ENCODE peak calls at places on chromosome 17, in five cellular contexts. B is heart right ventricle, K is IMR-90, U is adrenal gland, Y is endodermal cell. X is an unnamed sample.

GRCh38 chr17:55348749-55349354 is 72.8 kb downstream of the MMD start:
- DNase-seq in B (peak), K (peak), U (peak), Y (peak), X (peak)

GRCh38 chr17:82388223-82388921 is 16.8 kb downstream of the UTS2R start:
- DNase-seq in B (no peak), K (no peak), U (peak), Y (no peak), X (no peak)

GRCh38 chr17:59296190-59296589 is 35.3 kb upstream of the YPEL2 start:
- DNase-seq in B (no peak), K (no peak), U (no peak), Y (no peak), X (no peak)

GRCh38 chr17:82605939-82606600 is 42.2 kb downstream of the WDR45B start:
- DNase-seq in B (no peak), K (no peak), U (no peak), Y (no peak), X (no peak)

GRCh38 chr17:57644311-57644710 is 100.8 kb downstream of the CCDC182 start:
- DNase-seq in B (no peak), K (no peak), U (no peak), Y (no peak), X (no peak)

GRCh38 chr17:64662774-64663367 is 764 bp upstream of the SMURF2 start:
- DNase-seq in B (no peak), K (no peak), U (no peak), Y (no peak), X (no peak)

GRCh38 chr17:74744714-74745547 is 3.5 kb upstream of the NHERF1 start:
- DNase-seq in B (peak), K (peak), U (peak), Y (peak), X (peak)

GRCh38 chr17:10077561-10078299 is 120.7 kb downstream of the GAS7 start:
- DNase-seq in B (no peak), K (no peak), U (no peak), Y (no peak), X (no peak)

GRCh38 chr17:47704116-47704515 is 10.2 kb downstream of the TBKBP1 start:
- DNase-seq in B (no peak), K (no peak), U (no peak), Y (no peak), X (no peak)

GRCh38 chr17:38751144-38751802 is 1.3 kb upstream of the PSMB3 start:
- DNase-seq in B (no peak), K (peak), U (no peak), Y (peak), X (no peak)

GRCh38 chr17:81322271-81323082 is 27.4 kb upstream of the SLC38A10 start:
- DNase-seq in B (no peak), K (no peak), U (peak), Y (peak), X (no peak)
- TF ChIP-seq CTCF in B (peak), K (peak), U (no peak), Y (peak), X (no peak)

DNA sequence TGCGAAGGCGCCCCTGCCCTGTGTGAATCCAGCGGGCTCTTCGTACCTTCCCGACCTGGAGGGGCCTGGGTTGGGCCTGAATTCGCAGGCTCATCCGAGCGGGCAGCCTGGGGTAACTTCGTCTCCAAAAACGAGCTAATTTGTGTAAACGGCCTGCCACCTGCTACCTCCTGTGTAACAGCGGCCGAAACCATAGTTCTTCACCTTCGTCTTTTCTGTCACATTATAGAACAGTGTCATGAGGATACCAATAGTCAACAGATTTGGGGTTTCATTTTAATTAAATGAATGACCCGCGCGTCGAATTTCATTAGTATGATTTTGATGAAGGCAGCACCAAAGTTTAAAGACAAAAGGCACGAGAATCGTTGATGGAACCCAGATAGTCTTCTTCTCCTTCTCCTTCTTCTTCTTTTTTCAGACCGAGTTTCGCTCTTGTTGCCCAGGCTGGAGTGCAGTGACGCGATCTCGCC is 469 bp upstream of the CENPV start:
- DNase-seq in B (no peak), K (no peak), U (no peak), Y (no peak), X (no peak)
- H3K27ac ChIP-seq in B (no peak), K (no peak), U (no peak), Y (no peak), X (peak)

GRCh38 chr17:964881-965280 is 14.7 kb downstream of the NXN start:
- DNase-seq in B (no peak), K (no peak), U (no peak), Y (peak), X (no peak)
- TF ChIP-seq CTCF in B (no peak), K (no peak), U (no peak), Y (no peak), X (no peak)

GRCh38 chr17:40071720-40072480 is 9.1 kb downstream of the THRA start:
- DNase-seq in B (peak), K (no peak), U (peak), Y (peak), X (no peak)

GRCh38 chr17:40069751-40070643 is 7.2 kb downstream of the THRA start:
- DNase-seq in B (peak), K (peak), U (peak), Y (peak), X (no peak)

GRCh38 chr17:40072481-40073346 is 9.9 kb downstream of the THRA start:
- DNase-seq in B (no peak), K (no peak), U (no peak), Y (no peak), X (no peak)

GRCh38 chr17:40070644-40070894 is 7.8 kb downstream of the THRA start:
- DNase-seq in B (no peak), K (no peak), U (no peak), Y (no peak), X (no peak)

DNA sequence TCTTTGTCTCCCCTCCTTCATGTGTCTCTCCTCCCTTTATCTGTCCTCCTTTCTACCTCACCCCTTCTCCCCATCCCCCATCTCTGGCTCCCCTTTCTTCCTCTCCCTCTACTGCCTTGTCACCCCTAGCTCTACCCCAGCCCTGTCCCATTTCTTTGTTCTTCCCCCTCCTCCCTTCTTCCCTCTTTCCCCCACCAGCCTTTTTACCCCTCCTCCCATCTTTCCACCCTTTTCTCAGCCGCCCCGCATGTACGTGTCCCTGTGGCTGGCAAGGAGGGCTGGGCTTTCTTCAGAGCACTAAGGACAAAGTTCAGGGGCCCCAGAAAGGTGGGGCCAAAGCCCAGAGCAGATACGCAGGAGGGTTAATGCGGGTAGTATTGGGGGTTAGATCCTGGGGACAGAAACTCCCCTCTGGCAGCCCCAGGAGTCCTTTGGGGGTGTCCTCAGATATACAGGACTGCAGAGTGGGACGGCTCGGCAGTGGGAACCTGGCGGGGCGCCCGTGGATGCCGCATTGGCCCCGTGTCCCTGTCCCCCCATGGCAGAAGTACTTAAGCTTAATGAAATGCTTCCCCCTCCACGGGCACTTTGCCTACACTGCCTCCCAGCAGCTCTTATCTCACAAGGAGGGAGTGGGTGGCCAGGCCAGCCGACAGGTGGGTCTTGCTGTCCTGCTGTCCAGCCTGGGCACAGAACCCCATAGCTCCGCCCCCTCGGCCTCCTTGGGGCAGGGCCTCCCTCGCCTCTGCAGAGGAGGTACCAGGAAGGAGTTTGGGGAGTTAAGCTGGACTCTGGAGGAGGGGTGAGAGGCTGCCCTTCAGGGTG is 8.3 kb downstream of the THRA start:
- DNase-seq in B (peak), K (no peak), U (peak), Y (peak), X (no peak)
- H3K27ac ChIP-seq in B (peak), K (no peak), U (peak), Y (peak), X (peak)

GRCh38 chr17:76139801-76140660 is 1.0 kb downstream of the FOXJ1 start:
- DNase-seq in B (no peak), K (no peak), U (no peak), Y (peak), X (peak)
- TF ChIP-seq CTCF in B (no peak), K (no peak), U (no peak), Y (peak), X (no peak)

DNA sequence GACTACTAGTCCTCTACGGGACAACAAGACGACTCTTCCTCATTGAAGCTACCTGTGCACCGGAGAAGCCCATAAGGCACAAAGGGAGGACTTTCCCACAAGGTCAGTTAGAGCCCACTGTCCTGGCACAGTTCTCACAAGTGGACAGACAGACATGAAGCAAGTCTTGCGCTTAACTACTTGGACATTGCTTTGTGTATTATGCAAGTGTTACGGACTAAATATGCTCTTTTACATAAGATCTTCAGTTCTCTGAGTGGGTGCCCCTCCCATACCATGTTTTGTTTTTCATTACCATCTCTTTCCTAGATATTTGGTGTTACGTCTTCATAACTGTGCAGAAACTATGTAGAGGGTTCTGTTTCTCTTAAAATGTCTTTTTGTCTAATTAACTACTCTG is 18.1 kb downstream of the ANKRD40CL start:
- DNase-seq in B (no peak), K (no peak), U (no peak), Y (peak), X (no peak)
- H3K27ac ChIP-seq in B (no peak), K (no peak), U (no peak), Y (no peak), X (no peak)

GRCh38 chr17:17666111-17666714 is 15.0 kb upstream of the RAI1 start:
- DNase-seq in B (no peak), K (peak), U (no peak), Y (no peak), X (no peak)
- TF ChIP-seq CTCF in B (no peak), K (no peak), U (no peak), Y (no peak), X (no peak)

DNA sequence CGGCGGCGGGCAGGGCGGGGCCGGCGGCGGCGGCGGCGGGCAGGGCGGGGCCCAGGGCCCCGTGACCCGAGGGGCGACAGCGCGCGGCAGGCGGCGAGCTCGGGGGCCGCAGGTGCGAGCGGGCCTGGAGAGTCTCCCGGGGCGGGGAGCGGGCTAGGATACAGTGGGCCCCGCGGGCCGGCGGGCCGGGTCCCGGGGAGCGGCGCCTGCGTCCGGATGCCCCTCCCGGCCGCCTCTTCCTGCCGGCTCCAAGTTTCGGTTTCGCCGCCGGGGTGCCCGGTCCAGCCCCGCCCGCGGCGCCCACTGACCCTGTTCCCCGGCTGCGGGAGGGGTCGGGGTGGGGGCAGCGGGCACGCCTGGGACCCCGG is at the start of gene RNF213:
- DNase-seq in B (peak), K (no peak), U (peak), Y (peak), X (peak)
- H3K27ac ChIP-seq in B (peak), K (peak), U (peak), Y (peak), X (peak)

DNA sequence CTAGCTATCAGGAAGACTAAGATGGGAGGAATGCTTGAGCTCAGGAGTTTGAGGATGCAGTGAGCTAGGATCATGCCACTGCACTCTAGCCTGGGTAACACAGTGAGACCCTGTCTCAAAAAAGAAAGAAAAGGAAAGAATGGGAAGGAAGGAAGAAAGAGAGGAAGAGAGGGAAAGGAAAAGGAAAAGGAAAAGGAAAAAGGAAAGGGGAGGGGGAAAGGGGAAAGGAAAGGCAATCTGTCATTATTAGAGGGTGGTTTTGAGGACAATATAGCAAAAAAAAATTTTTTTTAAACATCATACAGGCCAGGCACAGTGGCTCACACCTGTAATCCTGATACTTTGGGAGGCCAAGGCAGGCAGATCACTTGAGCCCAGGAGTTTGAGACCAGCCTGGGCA is 20.4 kb downstream of the JUP start:
- DNase-seq in B (no peak), K (no peak), U (no peak), Y (no peak), X (no peak)
- TF ChIP-seq CTCF in B (no peak), K (no peak), U (no peak), Y (no peak), X (no peak)

DNA sequence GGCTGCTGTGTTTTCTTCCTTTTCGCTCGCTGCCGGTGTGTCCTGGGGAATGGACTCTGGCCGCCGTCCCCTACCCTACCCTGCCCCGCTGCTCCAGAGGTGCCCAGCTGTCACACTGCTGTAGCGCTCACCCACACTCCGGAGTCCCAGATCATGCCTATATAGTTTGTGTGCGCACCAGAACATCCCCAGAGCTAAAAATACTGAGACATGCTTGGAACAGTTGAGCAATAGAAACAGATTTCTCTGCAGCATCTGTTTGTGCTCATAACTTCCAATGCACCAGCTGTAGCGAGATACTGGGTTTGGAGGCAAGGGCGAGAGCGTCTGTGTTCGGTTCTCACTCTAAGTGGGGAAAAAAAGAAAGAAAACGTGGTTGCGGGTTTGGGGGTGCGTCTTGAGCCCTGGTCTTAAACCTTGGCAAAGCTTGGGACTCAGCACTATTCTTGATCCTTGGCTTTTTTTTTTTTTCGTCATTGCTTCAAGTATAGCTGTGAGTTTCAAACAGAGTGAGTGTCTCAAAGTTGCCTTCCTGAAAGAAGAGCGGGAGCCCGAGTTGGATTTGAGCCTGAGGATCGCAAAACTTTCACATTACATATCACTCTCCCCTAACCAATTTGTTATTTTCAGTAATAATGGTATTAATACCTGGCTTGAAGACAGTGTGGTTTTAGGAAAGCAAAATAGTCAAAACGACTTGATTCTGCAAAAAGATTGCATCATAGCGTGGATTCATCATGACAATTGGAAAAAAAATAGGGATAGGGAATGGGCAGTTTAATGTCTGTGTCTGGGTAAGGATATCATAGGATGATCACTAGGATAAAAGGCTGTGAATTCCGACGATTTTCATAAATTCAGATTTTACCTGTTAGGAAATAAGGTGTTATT is 620 bp downstream of the KCNJ2 start:
- DNase-seq in B (no peak), K (peak), U (no peak), Y (no peak), X (no peak)
- H3K27ac ChIP-seq in B (peak), K (peak), U (no peak), Y (no peak), X (no peak)